ENCODE peak calls at places on chromosomes 4 and X, in four cellular contexts. G is BE2C, T is left ventricle myocardium inferior, P is astrocyte of the spinal cord. C is an unnamed sample.

GRCh38 chrX:20545538-20545937 is 278.8 kb upstream of the RPS6KA3 start:
- DNase-seq in G (no peak), T (no peak), P (peak), C (no peak)

GRCh38 chr4:150123073-150123472 is 44.8 kb downstream of the DCLK2 start:
- DNase-seq in G (no peak), T (no peak), P (no peak), C (no peak)

GRCh38 chr4:151031831-151032605 is 16.9 kb upstream of the LRBA start:
- DNase-seq in G (no peak), T (no peak), P (peak), C (no peak)

GRCh38 chr4:7336067-7336569 is 98.6 kb downstream of the PSAPL1 start:
- DNase-seq in G (no peak), T (no peak), P (no peak), C (no peak)

GRCh38 chr4:151174784-151175183 is 75.4 kb downstream of the RPS3A start:
- DNase-seq in G (no peak), T (no peak), P (no peak), C (no peak)

GRCh38 chr4:143625632-143626031 is 74.8 kb downstream of the FREM3 start:
- DNase-seq in G (no peak), T (no peak), P (no peak), C (no peak)

GRCh38 chrX:24662344-24662743 is 15.2 kb upstream of the PCYT1B start:
- DNase-seq in G (no peak), T (no peak), P (no peak), C (no peak)

GRCh38 chrX:118496763-118497079 is 1.1 kb downstream of the DOCK11 start:
- DNase-seq in G (no peak), T (no peak), P (no peak), C (no peak)

GRCh38 chrX:19912-20571 is 261.1 kb upstream of the PLCXD1 start:
- DNase-seq in G (peak), T (no peak), P (peak), C (no peak)

GRCh38 chr4:158255727-158256324 is 45.5 kb downstream of the TMEM144 start:
- DNase-seq in G (no peak), T (no peak), P (peak), C (no peak)

GRCh38 chr4:3808597-3808996 is 42.4 kb downstream of the ADRA2C start:
- DNase-seq in G (no peak), T (no peak), P (no peak), C (no peak)

GRCh38 chrX:102517331-102517730 is 792 bp upstream of the TMSB15A start:
- DNase-seq in G (no peak), T (no peak), P (peak), C (no peak)

GRCh38 chr4:38924266-38924827 is 56.7 kb downstream of the FAM114A1 start:
- DNase-seq in G (no peak), T (no peak), P (no peak), C (no peak)

GRCh38 chrX:18075603-18076002 is 145.1 kb downstream of the BEND2 start:
- DNase-seq in G (no peak), T (no peak), P (no peak), C (no peak)

GRCh38 chr4:152029631-152030030 is 268.8 kb upstream of the GATB start:
- DNase-seq in G (no peak), T (no peak), P (peak), C (no peak)